ENCODE peak calls at places on chromosomes 11 and 22, in four cellular contexts. W is neural crest cell, K is AG10803, N is progenitor cell of endocrine pancreas. G is an unnamed sample.

GRCh38 chr11:122367809-122368231 is 251.8 kb upstream of the BLID start:
- DNase-seq in W (no peak), N (no peak), K (peak), G (no peak)

GRCh38 chr11:88288560-88288959 is 49.0 kb downstream of the CTSC start:
- DNase-seq in K (no peak), N (no peak), W (no peak), G (no peak)

GRCh38 chr11:71500601-71501021 is 26.5 kb upstream of the KRTAP5-7 start:
- DNase-seq in K (no peak), N (no peak), W (no peak), G (no peak)

GRCh38 chr11:124648610-124649009 is 24.9 kb downstream of the SIAE start:
- DNase-seq in N (no peak), W (no peak), K (no peak), G (no peak)

GRCh38 chr11:66275984-66276612 is 1.9 kb upstream of the CNIH2 start:
- DNase-seq in K (no peak), W (no peak), N (no peak), G (no peak)

GRCh38 chr11:125071831-125072209 is 8.7 kb downstream of the SLC37A2 start:
- DNase-seq in K (no peak), W (no peak), N (no peak), G (no peak)

GRCh38 chr11:57324154-57324885 is 432 bp downstream of the TNKS1BP1 start:
- DNase-seq in N (peak), K (peak), W (peak), G (peak)

GRCh38 chr11:132523929-132524328 is 1008.4 kb downstream of the OPCML start:
- DNase-seq in N (no peak), W (no peak), K (no peak), G (no peak)

GRCh38 chr22:41523464-41524221 is 20.6 kb downstream of the POLR3H start:
- DNase-seq in W (no peak), K (peak), N (no peak), G (no peak)

GRCh38 chr11:13602844-13603243 is 65.6 kb upstream of the FAR1 start:
- DNase-seq in N (no peak), K (no peak), W (no peak), G (no peak)

GRCh38 chr11:120335596-120335927 is 651 bp upstream of the ARHGEF12 start:
- DNase-seq in K (no peak), W (no peak), N (no peak), G (no peak)

GRCh38 chr11:60428517-60428916 is 855 bp upstream of the MS4A5 start:
- DNase-seq in N (no peak), W (no peak), K (no peak), G (no peak)

GRCh38 chr11:91742155-91742554 is 482.5 kb upstream of the FAT3 start:
- DNase-seq in N (no peak), K (no peak), W (no peak), G (no peak)

GRCh38 chr11:108826136-108826535 is 161.3 kb downstream of the DDX10 start:
- DNase-seq in K (no peak), W (no peak), N (no peak), G (no peak)

GRCh38 chr11:14386895-14387480 is 28.0 kb upstream of the RRAS2 start:
- DNase-seq in N (no peak), W (peak), K (peak), G (no peak)

GRCh38 chr11:12838463-12839120 is 164.4 kb downstream of the TEAD1 start:
- DNase-seq in N (no peak), W (no peak), K (peak), G (no peak)

GRCh38 chr22:19430890-19431541 is 517 bp downstream of the HIRA start:
- DNase-seq in N (peak), W (peak), K (peak), G (no peak)

GRCh38 chr11:45665206-45665932 is at the start of gene CHST1:
- DNase-seq in N (peak), W (no peak), K (no peak), G (no peak)

GRCh38 chr11:31794546-31794945 is 16.6 kb downstream of the PAX6 start:
- DNase-seq in K (no peak), N (no peak), W (no peak), G (no peak)

GRCh38 chr11:130369141-130369691 is 54.5 kb upstream of the ZBTB44 start:
- DNase-seq in K (peak), N (no peak), W (no peak), G (no peak)

GRCh38 chr11:100098560-100098959 is 588.5 kb upstream of the ARHGAP42 start:
- DNase-seq in W (no peak), N (no peak), K (no peak), G (no peak)

GRCh38 chr22:19673660-19674059 is 40.6 kb upstream of the SEPTIN5 start:
- DNase-seq in N (no peak), W (no peak), K (no peak), G (no peak)

GRCh38 chr22:49967333-49968241 is 7.0 kb downstream of the PIM3 start:
- DNase-seq in W (peak), K (peak), N (peak), G (no peak)

GRCh38 chr11:101721270-101721669 is 137.5 kb upstream of the TRPC6 start:
- DNase-seq in K (no peak), W (no peak), N (no peak), G (no peak)

GRCh38 chr11:14414470-14415461 is 55.8 kb upstream of the RRAS2 start:
- DNase-seq in W (no peak), N (no peak), K (no peak), G (peak)

GRCh38 chr11:78427615-78428272 is 10.1 kb upstream of the GAB2 start:
- DNase-seq in N (no peak), K (no peak), W (no peak), G (no peak)

GRCh38 chr11:95325777-95326258 is 94.8 kb upstream of the SESN3 start:
- DNase-seq in W (no peak), N (no peak), K (no peak), G (no peak)

GRCh38 chr11:58926695-58927094 is 12.6 kb upstream of the GLYATL1 start:
- DNase-seq in N (no peak), K (peak), W (no peak), G (no peak)

GRCh38 chr11:35261197-35261596 is 122.2 kb downstream of the CD44 start:
- DNase-seq in W (no peak), N (no peak), K (no peak), G (no peak)

GRCh38 chr11:43845816-43846215 is 34.8 kb upstream of the ALKBH3 start:
- DNase-seq in N (no peak), W (no peak), K (peak), G (no peak)

G was measured in effector CD4-positive, alpha-beta T cell.